ENCODE peak calls at places on chromosomes 16 and 17, in eight cellular contexts. Y, C, Z, L, O, H, R and D are unnamed samples.

GRCh38 chr17:71632328-71632727 is 488.5 kb upstream of the SOX9 start:
- DNase-seq in Y (no peak), C (no peak), Z (no peak), L (no peak), O (peak; percentile 34), H (no peak), R (no peak), D (no peak)

GRCh38 chr17:75795820-75796607 is 11.4 kb downstream of the UNK start:
- DNase-seq in Y (no peak), C (no peak), Z (no peak), L (no peak), O (no peak), H (no peak), R (no peak), D (no peak)

GRCh38 chr17:65049085-65049756 is 7.3 kb downstream of the GNA13 start:
- DNase-seq in Y (no peak), C (no peak), Z (no peak), L (no peak), O (no peak), H (no peak), R (no peak), D (no peak)

GRCh38 chr16:4802659-4803287 is 340 bp upstream of the ROGDI start:
- DNase-seq in Y (peak; percentile 73), C (peak; percentile 87), Z (peak; percentile 93), L (peak; percentile 94), O (peak; percentile 96), H (peak; percentile 94), R (peak; percentile 58), D (peak; percentile 93)

GRCh38 chr17:55405600-55405999 is 16.0 kb downstream of the MMD start:
- DNase-seq in Y (no peak), C (no peak), Z (no peak), L (no peak), O (no peak), H (no peak), R (no peak), D (no peak)

GRCh38 chr17:73974536-73974935 is 228.9 kb upstream of the RPL38 start:
- DNase-seq in Y (no peak), C (no peak), Z (no peak), L (no peak), O (no peak), H (no peak), R (no peak), D (no peak)

GRCh38 chr16:67666538-67667433 is at the start of the genes C16orf86 and ENKD1:
- DNase-seq in Y (no peak), C (peak; percentile 77), Z (peak; percentile 88), L (peak; percentile 89), O (peak; percentile 64), H (peak; percentile 88), R (no peak), D (peak; percentile 86)

GRCh38 chr16:8798174-8798527 is 512 bp downstream of the PMM2 start:
- DNase-seq in Y (no peak), C (peak; percentile 14), Z (no peak), L (no peak), O (no peak), H (no peak), R (no peak), D (no peak)

GRCh38 chr17:43033947-43034622 is 9.1 kb downstream of the RND2 start:
- DNase-seq in Y (no peak), C (no peak), Z (no peak), L (no peak), O (no peak), H (no peak), R (no peak), D (no peak)

DNA sequence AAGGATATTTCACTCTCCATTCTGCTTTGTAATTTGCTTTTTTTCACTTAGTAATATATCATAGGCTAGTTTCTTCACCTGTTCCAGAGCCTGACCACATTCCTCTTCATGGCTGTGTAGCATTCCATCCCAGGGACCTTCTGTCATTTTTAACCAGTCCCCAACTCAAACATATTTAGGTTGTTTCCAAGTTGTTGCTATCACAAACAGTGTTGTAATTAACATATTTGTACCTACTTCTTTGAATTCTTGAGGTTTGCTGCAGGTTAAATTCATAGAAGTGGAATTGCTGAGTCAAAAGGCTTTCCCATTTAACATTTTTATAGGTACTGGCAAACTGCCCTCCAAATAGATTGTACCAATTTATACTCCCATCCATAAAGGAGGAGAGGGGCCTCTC is 65.1 kb upstream of the MED9 start:
- DNase-seq in Y (no peak), C (no peak), Z (no peak), L (no peak), O (no peak), H (no peak), R (no peak), D (no peak)
- H3K27ac ChIP-seq in Y (no peak overlapping the region), C (no peak overlapping the region), Z (no peak overlapping the region), L (no peak overlapping the region), O (no peak overlapping the region), H (no peak overlapping the region), R (no peak overlapping the region), D (no peak overlapping the region)

DNA sequence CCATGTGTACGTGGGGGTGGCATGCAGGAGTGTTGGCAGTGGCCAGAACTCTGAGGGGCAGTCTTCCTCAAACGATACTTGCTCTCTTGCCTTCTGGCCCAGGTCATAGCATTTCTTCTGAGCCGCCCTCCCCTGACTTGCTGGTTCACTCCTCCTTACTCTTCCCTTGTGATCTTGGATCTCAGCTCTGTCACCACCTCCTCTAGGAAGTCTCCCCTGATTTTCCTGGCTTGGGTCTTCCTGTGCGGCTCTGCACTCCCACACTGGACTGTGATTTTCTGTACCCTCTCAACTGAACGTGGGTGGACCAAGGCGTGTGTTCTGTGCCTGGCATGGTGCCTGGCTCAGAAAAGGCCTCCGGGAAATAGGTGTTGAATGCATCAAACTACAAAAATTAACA is 2.9 kb downstream of the EPN3 start:
- DNase-seq in Y (no peak), C (no peak), Z (no peak), L (no peak), O (no peak), H (no peak), R (no peak), D (no peak)
- H3K27ac ChIP-seq in Y (no peak overlapping the region), C (no peak overlapping the region), Z (no peak overlapping the region), L (peak overlapping the region; percentile 90), O (no peak overlapping the region), H (peak overlapping the region; percentile 85), R (no peak overlapping the region), D (no peak overlapping the region)

GRCh38 chr17:82497483-82498405 is 21.8 kb upstream of the FOXK2 start:
- DNase-seq in Y (no peak), C (peak; percentile 50), Z (no peak), L (no peak), O (peak; percentile 32), H (no peak), R (no peak), D (no peak)
- H3K27ac ChIP-seq in Y (peak overlapping the region; percentile 91), C (peak overlapping the region; percentile 33), Z (peak overlapping the region; percentile 82), L (peak overlapping the region; percentile 86), O (no peak overlapping the region), H (peak overlapping the region; percentile 93), R (peak overlapping the region; percentile 85), D (peak overlapping the region; percentile 87)

DNA sequence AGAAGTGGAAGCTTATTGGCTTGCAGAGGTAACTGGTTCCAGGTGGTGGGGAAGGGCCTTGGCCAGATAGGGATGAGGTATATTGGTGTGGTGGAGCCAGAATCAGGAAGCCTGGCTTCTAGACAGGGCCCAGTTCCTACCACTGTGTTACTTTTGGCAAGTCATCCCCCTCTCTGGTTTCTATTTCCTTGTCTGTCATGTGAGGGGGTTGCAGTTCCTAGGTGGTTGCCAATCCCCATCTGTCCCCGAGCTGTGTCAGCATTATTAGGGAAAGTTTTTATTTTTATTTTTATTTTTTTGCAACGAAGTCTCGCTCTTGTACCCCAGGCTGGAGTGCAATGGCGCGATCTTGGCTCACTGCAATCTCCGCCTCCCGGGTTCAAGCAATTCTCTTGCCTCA is 3.0 kb downstream of the SMCR8 start:
- DNase-seq in Y (no peak), C (no peak), Z (no peak), L (no peak), O (no peak), H (no peak), R (no peak), D (no peak)
- H3K27ac ChIP-seq in Y (no peak overlapping the region), C (no peak overlapping the region), Z (peak overlapping the region; percentile 1), L (peak overlapping the region; percentile 4), O (no peak overlapping the region), H (no peak overlapping the region), R (no peak overlapping the region), D (peak overlapping the region; percentile 10)

GRCh38 chr16:35631261-35631945 is 2172.0 kb downstream of the TP53TG3F start:
- DNase-seq in Y (no peak), C (no peak), Z (no peak), L (no peak), O (no peak), H (no peak), R (no peak), D (no peak)
- H3K27ac ChIP-seq in Y (no peak overlapping the region), C (no peak overlapping the region), Z (no peak overlapping the region), L (no peak overlapping the region), O (no peak overlapping the region), H (no peak overlapping the region), R (no peak overlapping the region), D (no peak overlapping the region)

DNA sequence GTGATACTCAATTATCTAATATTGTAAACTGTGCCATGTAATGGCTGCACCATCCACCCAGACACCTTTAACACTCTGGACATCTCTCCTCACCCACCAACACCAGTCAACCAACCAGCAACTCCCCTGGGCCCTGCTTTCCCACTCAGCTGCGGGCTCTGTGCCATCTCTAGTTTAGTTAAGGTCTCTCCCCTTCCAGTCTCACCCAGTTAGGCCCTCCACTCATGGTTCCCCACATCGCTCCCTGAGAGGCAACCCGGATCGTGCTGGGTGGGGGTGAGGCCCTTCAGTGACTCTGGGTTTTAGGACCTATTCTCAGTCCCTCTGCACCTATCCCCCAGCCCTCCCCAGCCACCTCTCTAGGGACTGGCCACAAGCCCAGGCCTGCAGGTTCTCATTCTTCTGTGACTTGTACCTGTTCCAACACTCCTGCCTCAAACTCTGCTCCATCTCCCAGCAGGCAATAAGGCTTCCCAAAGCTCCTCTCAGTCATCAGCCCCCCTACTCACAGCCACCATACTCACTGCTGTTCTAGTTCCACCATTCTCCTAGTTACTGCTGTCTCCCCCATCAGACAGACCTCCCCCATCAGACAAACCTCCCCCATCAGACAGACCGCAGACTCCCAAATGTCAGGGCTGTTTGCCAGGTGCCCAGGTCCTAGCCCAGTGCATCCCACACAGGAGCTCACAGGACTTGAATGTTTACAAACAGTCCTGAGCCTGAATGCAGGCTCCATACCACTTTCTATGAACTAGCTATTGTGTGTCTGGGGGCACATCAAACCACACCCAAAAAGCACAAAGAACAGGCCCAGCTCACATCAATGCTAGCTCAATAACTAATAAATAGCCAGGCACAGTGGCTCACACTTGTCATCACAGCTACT is 2.6 kb downstream of the TK2 start:
- DNase-seq in Y (no peak), C (no peak), Z (no peak), L (no peak), O (no peak), H (no peak), R (no peak), D (no peak)
- H3K27ac ChIP-seq in Y (peak overlapping the region; percentile 94), C (no peak overlapping the region), Z (peak overlapping the region; percentile 92), L (peak overlapping the region; percentile 99), O (no peak overlapping the region), H (peak overlapping the region; percentile 26), R (no peak overlapping the region), D (no peak overlapping the region)

GRCh38 chr16:17365591-17366298 is 105.0 kb downstream of the XYLT1 start:
- DNase-seq in Y (no peak), C (no peak), Z (no peak), L (no peak), O (no peak), H (no peak), R (no peak), D (no peak)
- H3K27ac ChIP-seq in Y (no peak overlapping the region), C (no peak overlapping the region), Z (no peak overlapping the region), L (no peak overlapping the region), O (no peak overlapping the region), H (no peak overlapping the region), R (no peak overlapping the region), D (no peak overlapping the region)

GRCh38 chr17:77227461-77228223 is 86.9 kb downstream of the SEC14L1 start:
- DNase-seq in Y (no peak), C (no peak), Z (no peak), L (no peak), O (no peak), H (no peak), R (no peak), D (no peak)
- H3K27ac ChIP-seq in Y (peak overlapping the region; percentile 11), C (no peak overlapping the region), Z (no peak overlapping the region), L (peak overlapping the region; percentile 58), O (no peak overlapping the region), H (peak overlapping the region; percentile 37), R (no peak overlapping the region), D (no peak overlapping the region)